ENCODE peak calls at places on chromosomes 2 and 18, in ten cellular contexts. One of them, this sample, is unnamed.
A peak's percentile ranks its signal among the peaks of the same experiment; 100 is the strongest.

GRCh38 chr18:31088532-31088931 is 13.7 kb downstream of the DSC2 start:
- DNase-seq in fibroblast of lung: no peak
- DNase-seq in activated T-cell treated with anti-CD3 and anti-CD28 coated beads for 1 hour: no peak
- DNase-seq in NCI-H460: no peak
- DNase-seq in NB4: no peak
- DNase-seq in cardiac fibroblast: no peak
- DNase-seq in smooth muscle cell of the brain vasculature: no peak
- DNase-seq in iris pigment epithelial cell: no peak
- DNase-seq in T47D: no peak
- DNase-seq in foreskin fibroblast: no peak
- DNase-seq in this sample: no peak

GRCh38 chr2:178194600-178195389 is 483 bp downstream of the OSBPL6 start:
- DNase-seq in fibroblast of lung: peak; percentile 49
- DNase-seq in activated T-cell treated with anti-CD3 and anti-CD28 coated beads for 1 hour: no peak
- DNase-seq in NCI-H460: peak; percentile 35
- DNase-seq in NB4: peak; percentile 44
- DNase-seq in cardiac fibroblast: peak; percentile 57
- DNase-seq in smooth muscle cell of the brain vasculature: no peak
- DNase-seq in iris pigment epithelial cell: peak; percentile 60
- DNase-seq in T47D: peak; percentile 47
- DNase-seq in foreskin fibroblast: peak; percentile 71
- DNase-seq in this sample: no peak

GRCh38 chr18:13424377-13424776 is 205.8 kb downstream of the LDLRAD4 start:
- DNase-seq in fibroblast of lung: no peak
- DNase-seq in activated T-cell treated with anti-CD3 and anti-CD28 coated beads for 1 hour: no peak
- DNase-seq in NCI-H460: no peak
- DNase-seq in NB4: no peak
- DNase-seq in cardiac fibroblast: no peak
- DNase-seq in smooth muscle cell of the brain vasculature: no peak
- DNase-seq in iris pigment epithelial cell: no peak
- DNase-seq in T47D: no peak
- DNase-seq in foreskin fibroblast: no peak
- DNase-seq in this sample: no peak

GRCh38 chr2:20965221-20965620 is 78.7 kb downstream of the APOB start:
- DNase-seq in fibroblast of lung: no peak
- DNase-seq in activated T-cell treated with anti-CD3 and anti-CD28 coated beads for 1 hour: no peak
- DNase-seq in NCI-H460: no peak
- DNase-seq in NB4: no peak
- DNase-seq in cardiac fibroblast: no peak
- DNase-seq in smooth muscle cell of the brain vasculature: no peak
- DNase-seq in iris pigment epithelial cell: no peak
- DNase-seq in T47D: no peak
- DNase-seq in foreskin fibroblast: no peak
- DNase-seq in this sample: no peak

GRCh38 chr2:46988733-46989481 is 73.3 kb upstream of the MCFD2 start:
- DNase-seq in fibroblast of lung: no peak
- DNase-seq in activated T-cell treated with anti-CD3 and anti-CD28 coated beads for 1 hour: no peak
- DNase-seq in NCI-H460: no peak
- DNase-seq in NB4: no peak
- DNase-seq in cardiac fibroblast: no peak
- DNase-seq in smooth muscle cell of the brain vasculature: no peak
- DNase-seq in iris pigment epithelial cell: no peak
- DNase-seq in T47D: no peak
- DNase-seq in foreskin fibroblast: peak; percentile 31
- DNase-seq in this sample: no peak

GRCh38 chr2:6425037-6425436 is 440.7 kb downstream of the CMPK2 start:
- DNase-seq in fibroblast of lung: no peak
- DNase-seq in activated T-cell treated with anti-CD3 and anti-CD28 coated beads for 1 hour: no peak
- DNase-seq in NCI-H460: no peak
- DNase-seq in NB4: no peak
- DNase-seq in cardiac fibroblast: no peak
- DNase-seq in smooth muscle cell of the brain vasculature: no peak
- DNase-seq in iris pigment epithelial cell: no peak
- DNase-seq in T47D: no peak
- DNase-seq in foreskin fibroblast: no peak
- DNase-seq in this sample: no peak

GRCh38 chr2:29449499-29449898 is 334.3 kb downstream of the CLIP4 start:
- DNase-seq in fibroblast of lung: no peak
- DNase-seq in activated T-cell treated with anti-CD3 and anti-CD28 coated beads for 1 hour: no peak
- DNase-seq in NCI-H460: no peak
- DNase-seq in NB4: no peak
- DNase-seq in cardiac fibroblast: no peak
- DNase-seq in smooth muscle cell of the brain vasculature: no peak
- DNase-seq in iris pigment epithelial cell: no peak
- DNase-seq in T47D: no peak
- DNase-seq in foreskin fibroblast: no peak
- DNase-seq in this sample: no peak

GRCh38 chr2:234733795-234734600 is 217.8 kb upstream of the SH3BP4 start:
- DNase-seq in fibroblast of lung: no peak
- DNase-seq in activated T-cell treated with anti-CD3 and anti-CD28 coated beads for 1 hour: no peak
- DNase-seq in NCI-H460: no peak
- DNase-seq in NB4: no peak
- DNase-seq in cardiac fibroblast: no peak
- DNase-seq in smooth muscle cell of the brain vasculature: no peak
- DNase-seq in iris pigment epithelial cell: no peak
- DNase-seq in T47D: no peak
- DNase-seq in foreskin fibroblast: no peak
- DNase-seq in this sample: no peak

GRCh38 chr2:227720680-227721079 is 2.9 kb upstream of the SLC19A3 start:
- DNase-seq in fibroblast of lung: no peak
- DNase-seq in activated T-cell treated with anti-CD3 and anti-CD28 coated beads for 1 hour: no peak
- DNase-seq in NCI-H460: no peak
- DNase-seq in NB4: peak; percentile 35
- DNase-seq in cardiac fibroblast: peak; percentile 22
- DNase-seq in smooth muscle cell of the brain vasculature: no peak
- DNase-seq in iris pigment epithelial cell: no peak
- DNase-seq in T47D: no peak
- DNase-seq in foreskin fibroblast: no peak
- DNase-seq in this sample: no peak

GRCh38 chr2:122670932-122671331 is 915.5 kb downstream of the TSN start:
- DNase-seq in fibroblast of lung: no peak
- DNase-seq in activated T-cell treated with anti-CD3 and anti-CD28 coated beads for 1 hour: no peak
- DNase-seq in NCI-H460: no peak
- DNase-seq in NB4: no peak
- DNase-seq in cardiac fibroblast: no peak
- DNase-seq in smooth muscle cell of the brain vasculature: no peak
- DNase-seq in iris pigment epithelial cell: no peak
- DNase-seq in T47D: no peak
- DNase-seq in foreskin fibroblast: no peak
- DNase-seq in this sample: no peak

GRCh38 chr2:21452263-21452662 is 328.5 kb downstream of the TDRD15 start:
- DNase-seq in fibroblast of lung: no peak
- DNase-seq in activated T-cell treated with anti-CD3 and anti-CD28 coated beads for 1 hour: no peak
- DNase-seq in NCI-H460: no peak
- DNase-seq in NB4: no peak
- DNase-seq in cardiac fibroblast: no peak
- DNase-seq in smooth muscle cell of the brain vasculature: no peak
- DNase-seq in iris pigment epithelial cell: no peak
- DNase-seq in T47D: no peak
- DNase-seq in foreskin fibroblast: no peak
- DNase-seq in this sample: no peak

GRCh38 chr2:32427672-32428622 is 71.1 kb downstream of the BIRC6 start:
- DNase-seq in fibroblast of lung: no peak
- DNase-seq in activated T-cell treated with anti-CD3 and anti-CD28 coated beads for 1 hour: no peak
- DNase-seq in NCI-H460: no peak
- DNase-seq in NB4: no peak
- DNase-seq in cardiac fibroblast: no peak
- DNase-seq in smooth muscle cell of the brain vasculature: no peak
- DNase-seq in iris pigment epithelial cell: peak; percentile 22
- DNase-seq in T47D: peak; percentile 23
- DNase-seq in foreskin fibroblast: no peak
- DNase-seq in this sample: no peak

GRCh38 chr2:127968610-127969339 is 59.1 kb downstream of the SAP130 start:
- DNase-seq in fibroblast of lung: no peak
- DNase-seq in activated T-cell treated with anti-CD3 and anti-CD28 coated beads for 1 hour: no peak
- DNase-seq in NCI-H460: no peak
- DNase-seq in NB4: no peak
- DNase-seq in cardiac fibroblast: no peak
- DNase-seq in smooth muscle cell of the brain vasculature: no peak
- DNase-seq in iris pigment epithelial cell: peak; percentile 23
- DNase-seq in T47D: no peak
- DNase-seq in foreskin fibroblast: no peak
- DNase-seq in this sample: no peak

GRCh38 chr2:56741601-56742102 is 557.9 kb downstream of the CCDC85A start:
- DNase-seq in fibroblast of lung: peak; percentile 88
- DNase-seq in activated T-cell treated with anti-CD3 and anti-CD28 coated beads for 1 hour: no peak
- DNase-seq in NCI-H460: peak; percentile 83
- DNase-seq in NB4: peak; percentile 2
- DNase-seq in cardiac fibroblast: peak; percentile 96
- DNase-seq in smooth muscle cell of the brain vasculature: peak; percentile 77
- DNase-seq in iris pigment epithelial cell: peak; percentile 98
- DNase-seq in T47D: peak; percentile 18
- DNase-seq in foreskin fibroblast: peak; percentile 90
- DNase-seq in this sample: peak; percentile 89

GRCh38 chr2:135945521-135945920 is 39.9 kb downstream of the DARS1 start:
- DNase-seq in fibroblast of lung: no peak
- DNase-seq in activated T-cell treated with anti-CD3 and anti-CD28 coated beads for 1 hour: no peak
- DNase-seq in NCI-H460: no peak
- DNase-seq in NB4: no peak
- DNase-seq in cardiac fibroblast: no peak
- DNase-seq in smooth muscle cell of the brain vasculature: no peak
- DNase-seq in iris pigment epithelial cell: no peak
- DNase-seq in T47D: no peak
- DNase-seq in foreskin fibroblast: no peak
- DNase-seq in this sample: no peak

GRCh38 chr2:240898108-240898730 is 2.3 kb upstream of the MAB21L4 start:
- DNase-seq in fibroblast of lung: no peak
- DNase-seq in activated T-cell treated with anti-CD3 and anti-CD28 coated beads for 1 hour: no peak
- DNase-seq in NCI-H460: no peak
- DNase-seq in NB4: no peak
- DNase-seq in cardiac fibroblast: no peak
- DNase-seq in smooth muscle cell of the brain vasculature: no peak
- DNase-seq in iris pigment epithelial cell: no peak
- DNase-seq in T47D: peak; percentile 94
- DNase-seq in foreskin fibroblast: no peak
- DNase-seq in this sample: no peak

GRCh38 chr2:42984617-42985016 is 192.2 kb upstream of the HAAO start:
- DNase-seq in fibroblast of lung: no peak
- DNase-seq in activated T-cell treated with anti-CD3 and anti-CD28 coated beads for 1 hour: no peak
- DNase-seq in NCI-H460: no peak
- DNase-seq in NB4: no peak
- DNase-seq in cardiac fibroblast: no peak
- DNase-seq in smooth muscle cell of the brain vasculature: no peak
- DNase-seq in iris pigment epithelial cell: no peak
- DNase-seq in T47D: no peak
- DNase-seq in foreskin fibroblast: no peak
- DNase-seq in this sample: no peak

GRCh38 chr2:108922141-108922915 is 66.7 kb downstream of the EDAR start:
- DNase-seq in fibroblast of lung: no peak
- DNase-seq in activated T-cell treated with anti-CD3 and anti-CD28 coated beads for 1 hour: no peak
- DNase-seq in NCI-H460: no peak
- DNase-seq in NB4: no peak
- DNase-seq in cardiac fibroblast: peak; percentile 34
- DNase-seq in smooth muscle cell of the brain vasculature: no peak
- DNase-seq in iris pigment epithelial cell: no peak
- DNase-seq in T47D: no peak
- DNase-seq in foreskin fibroblast: peak; percentile 70
- DNase-seq in this sample: no peak

GRCh38 chr2:83081835-83082522 is 1377.1 kb downstream of the SUCLG1 start:
- DNase-seq in fibroblast of lung: peak; percentile 84
- DNase-seq in activated T-cell treated with anti-CD3 and anti-CD28 coated beads for 1 hour: no peak
- DNase-seq in NCI-H460: no peak
- DNase-seq in NB4: no peak
- DNase-seq in cardiac fibroblast: peak; percentile 75
- DNase-seq in smooth muscle cell of the brain vasculature: no peak
- DNase-seq in iris pigment epithelial cell: peak; percentile 80
- DNase-seq in T47D: no peak
- DNase-seq in foreskin fibroblast: peak; percentile 90
- DNase-seq in this sample: no peak

GRCh38 chr2:16012626-16013501 is 72.5 kb downstream of the MYCN start:
- DNase-seq in fibroblast of lung: no peak
- DNase-seq in activated T-cell treated with anti-CD3 and anti-CD28 coated beads for 1 hour: no peak
- DNase-seq in NCI-H460: no peak
- DNase-seq in NB4: no peak
- DNase-seq in cardiac fibroblast: no peak
- DNase-seq in smooth muscle cell of the brain vasculature: no peak
- DNase-seq in iris pigment epithelial cell: no peak
- DNase-seq in T47D: peak; percentile 83
- DNase-seq in foreskin fibroblast: no peak
- DNase-seq in this sample: no peak

GRCh38 chr2:126634273-126634861 is 21.6 kb upstream of the GYPC start:
- DNase-seq in fibroblast of lung: no peak
- DNase-seq in activated T-cell treated with anti-CD3 and anti-CD28 coated beads for 1 hour: peak; percentile 28
- DNase-seq in NCI-H460: no peak
- DNase-seq in NB4: peak; percentile 21
- DNase-seq in cardiac fibroblast: peak; percentile 7
- DNase-seq in smooth muscle cell of the brain vasculature: no peak
- DNase-seq in iris pigment epithelial cell: peak; percentile 23
- DNase-seq in T47D: peak; percentile 46
- DNase-seq in foreskin fibroblast: peak; percentile 53
- DNase-seq in this sample: no peak

GRCh38 chr2:233464531-233465240 is 101.9 kb downstream of the USP40 start:
- DNase-seq in fibroblast of lung: no peak
- DNase-seq in activated T-cell treated with anti-CD3 and anti-CD28 coated beads for 1 hour: no peak
- DNase-seq in NCI-H460: no peak
- DNase-seq in NB4: no peak
- DNase-seq in cardiac fibroblast: no peak
- DNase-seq in smooth muscle cell of the brain vasculature: no peak
- DNase-seq in iris pigment epithelial cell: no peak
- DNase-seq in T47D: no peak
- DNase-seq in foreskin fibroblast: no peak
- DNase-seq in this sample: no peak

GRCh38 chr2:163800889-163801498 is 65.2 kb upstream of the FIGN start:
- DNase-seq in fibroblast of lung: peak; percentile 28
- DNase-seq in activated T-cell treated with anti-CD3 and anti-CD28 coated beads for 1 hour: no peak
- DNase-seq in NCI-H460: no peak
- DNase-seq in NB4: no peak
- DNase-seq in cardiac fibroblast: no peak
- DNase-seq in smooth muscle cell of the brain vasculature: no peak
- DNase-seq in iris pigment epithelial cell: peak; percentile 72
- DNase-seq in T47D: no peak
- DNase-seq in foreskin fibroblast: no peak
- DNase-seq in this sample: no peak

GRCh38 chr2:19614066-19614465 is 255.6 kb upstream of the OSR1 start:
- DNase-seq in fibroblast of lung: no peak
- DNase-seq in activated T-cell treated with anti-CD3 and anti-CD28 coated beads for 1 hour: no peak
- DNase-seq in NCI-H460: no peak
- DNase-seq in NB4: no peak
- DNase-seq in cardiac fibroblast: peak; percentile 61
- DNase-seq in smooth muscle cell of the brain vasculature: no peak
- DNase-seq in iris pigment epithelial cell: no peak
- DNase-seq in T47D: no peak
- DNase-seq in foreskin fibroblast: peak; percentile 47
- DNase-seq in this sample: no peak